ENCODE peak calls at places on chromosomes 2 and 18, in seven cellular contexts. One of them, this sample, is unnamed.

GRCh38 chr2:46131-46470 is 204 bp downstream of the FAM110C start:
- DNase-seq in HL-60: no peak
- DNase-seq in brain microvascular endothelial cell: no peak
- DNase-seq in fibroblast of the aortic adventitia: no peak
- DNase-seq in A549: no peak
- DNase-seq in astrocyte of the cerebellum: no peak
- DNase-seq in hepatocyte: peak
- DNase-seq in this sample: no peak

GRCh38 chr2:73297151-73297559 is 3.8 kb upstream of the EGR4 start:
- DNase-seq in HL-60: no peak
- DNase-seq in brain microvascular endothelial cell: peak
- DNase-seq in fibroblast of the aortic adventitia: no peak
- DNase-seq in A549: no peak
- DNase-seq in astrocyte of the cerebellum: no peak
- DNase-seq in hepatocyte: no peak
- DNase-seq in this sample: peak

GRCh38 chr2:31859959-31860358 is 150.8 kb downstream of the MEMO1 start:
- DNase-seq in HL-60: no peak
- DNase-seq in brain microvascular endothelial cell: peak
- DNase-seq in fibroblast of the aortic adventitia: no peak
- DNase-seq in A549: no peak
- DNase-seq in astrocyte of the cerebellum: no peak
- DNase-seq in hepatocyte: no peak
- DNase-seq in this sample: peak

GRCh38 chr2:215290980-215291599 is 20.8 kb upstream of the ATIC start:
- DNase-seq in HL-60: no peak
- DNase-seq in brain microvascular endothelial cell: no peak
- DNase-seq in fibroblast of the aortic adventitia: peak
- DNase-seq in A549: no peak
- DNase-seq in astrocyte of the cerebellum: no peak
- DNase-seq in hepatocyte: no peak
- DNase-seq in this sample: peak

GRCh38 chr18:60259052-60259681 is 113.4 kb downstream of the MC4R start:
- DNase-seq in HL-60: no peak
- DNase-seq in brain microvascular endothelial cell: peak
- DNase-seq in fibroblast of the aortic adventitia: peak
- DNase-seq in A549: no peak
- DNase-seq in astrocyte of the cerebellum: no peak
- DNase-seq in hepatocyte: no peak
- DNase-seq in this sample: peak

GRCh38 chr2:184558713-184559464 is 39.4 kb upstream of the ZNF804A start:
- DNase-seq in HL-60: no peak
- DNase-seq in brain microvascular endothelial cell: no peak
- DNase-seq in fibroblast of the aortic adventitia: peak
- DNase-seq in A549: no peak
- DNase-seq in astrocyte of the cerebellum: no peak
- DNase-seq in hepatocyte: no peak
- DNase-seq in this sample: no peak

GRCh38 chr2:231613054-231613654 is 20.5 kb downstream of the TEX44 start:
- DNase-seq in HL-60: no peak
- DNase-seq in brain microvascular endothelial cell: no peak
- DNase-seq in fibroblast of the aortic adventitia: peak
- DNase-seq in A549: no peak
- DNase-seq in astrocyte of the cerebellum: no peak
- DNase-seq in hepatocyte: no peak
- DNase-seq in this sample: peak

GRCh38 chr2:239321596-239322413 is 79.0 kb downstream of the HDAC4 start:
- DNase-seq in HL-60: no peak
- DNase-seq in brain microvascular endothelial cell: no peak
- DNase-seq in fibroblast of the aortic adventitia: no peak
- DNase-seq in A549: no peak
- DNase-seq in astrocyte of the cerebellum: no peak
- DNase-seq in hepatocyte: no peak
- DNase-seq in this sample: no peak

GRCh38 chr2:216346781-216347180 is 25.5 kb downstream of the MARCHF4 start:
- DNase-seq in HL-60: no peak
- DNase-seq in brain microvascular endothelial cell: no peak
- DNase-seq in fibroblast of the aortic adventitia: no peak
- DNase-seq in A549: no peak
- DNase-seq in astrocyte of the cerebellum: no peak
- DNase-seq in hepatocyte: no peak
- DNase-seq in this sample: no peak

GRCh38 chr2:144401036-144401435 is 118.9 kb downstream of the ZEB2 start:
- DNase-seq in HL-60: no peak
- DNase-seq in brain microvascular endothelial cell: no peak
- DNase-seq in fibroblast of the aortic adventitia: no peak
- DNase-seq in A549: no peak
- DNase-seq in astrocyte of the cerebellum: no peak
- DNase-seq in hepatocyte: no peak
- DNase-seq in this sample: no peak

GRCh38 chr2:71859211-71859847 is 288.3 kb downstream of the CYP26B1 start:
- DNase-seq in HL-60: no peak
- DNase-seq in brain microvascular endothelial cell: no peak
- DNase-seq in fibroblast of the aortic adventitia: no peak
- DNase-seq in A549: no peak
- DNase-seq in astrocyte of the cerebellum: no peak
- DNase-seq in hepatocyte: no peak
- DNase-seq in this sample: no peak

GRCh38 chr2:10462178-10463083 is 14.3 kb upstream of the ODC1 start:
- DNase-seq in HL-60: no peak
- DNase-seq in brain microvascular endothelial cell: no peak
- DNase-seq in fibroblast of the aortic adventitia: no peak
- DNase-seq in A549: no peak
- DNase-seq in astrocyte of the cerebellum: no peak
- DNase-seq in hepatocyte: no peak
- DNase-seq in this sample: no peak

GRCh38 chr2:176121377-176122111 is 975 bp upstream of the HOXD9 start:
- DNase-seq in HL-60: no peak
- DNase-seq in brain microvascular endothelial cell: no peak
- DNase-seq in fibroblast of the aortic adventitia: no peak
- DNase-seq in A549: no peak
- DNase-seq in astrocyte of the cerebellum: no peak
- DNase-seq in hepatocyte: no peak
- DNase-seq in this sample: no peak

GRCh38 chr18:49725809-49726514 is 87.4 kb downstream of the ACAA2 start:
- DNase-seq in HL-60: no peak
- DNase-seq in brain microvascular endothelial cell: peak
- DNase-seq in fibroblast of the aortic adventitia: peak
- DNase-seq in A549: peak
- DNase-seq in astrocyte of the cerebellum: peak
- DNase-seq in hepatocyte: peak
- DNase-seq in this sample: peak

GRCh38 chr18:55780591-55781071 is 192.6 kb upstream of the TCF4 start:
- DNase-seq in HL-60: no peak
- DNase-seq in brain microvascular endothelial cell: no peak
- DNase-seq in fibroblast of the aortic adventitia: peak
- DNase-seq in A549: no peak
- DNase-seq in astrocyte of the cerebellum: peak
- DNase-seq in hepatocyte: no peak
- DNase-seq in this sample: peak

GRCh38 chr2:224286923-224287322 is 115.0 kb downstream of the FAM124B start:
- DNase-seq in HL-60: no peak
- DNase-seq in brain microvascular endothelial cell: no peak
- DNase-seq in fibroblast of the aortic adventitia: no peak
- DNase-seq in A549: peak
- DNase-seq in astrocyte of the cerebellum: no peak
- DNase-seq in hepatocyte: no peak
- DNase-seq in this sample: no peak

GRCh38 chr18:32730620-32731021 is 42.2 kb downstream of the KLHL14 start:
- DNase-seq in HL-60: no peak
- DNase-seq in brain microvascular endothelial cell: no peak
- DNase-seq in fibroblast of the aortic adventitia: peak
- DNase-seq in A549: no peak
- DNase-seq in astrocyte of the cerebellum: peak
- DNase-seq in hepatocyte: no peak
- DNase-seq in this sample: peak

GRCh38 chr18:75247041-75247551 is 36.5 kb downstream of the TSHZ1 start:
- DNase-seq in HL-60: peak
- DNase-seq in brain microvascular endothelial cell: no peak
- DNase-seq in fibroblast of the aortic adventitia: peak
- DNase-seq in A549: no peak
- DNase-seq in astrocyte of the cerebellum: no peak
- DNase-seq in hepatocyte: no peak
- DNase-seq in this sample: peak

GRCh38 chr2:15047184-15047583 is 414.7 kb downstream of the LRATD1 start:
- DNase-seq in HL-60: no peak
- DNase-seq in brain microvascular endothelial cell: no peak
- DNase-seq in fibroblast of the aortic adventitia: no peak
- DNase-seq in A549: no peak
- DNase-seq in astrocyte of the cerebellum: no peak
- DNase-seq in hepatocyte: no peak
- DNase-seq in this sample: no peak

GRCh38 chr2:151999058-151999457 is 99.8 kb downstream of the CACNB4 start:
- DNase-seq in HL-60: peak
- DNase-seq in brain microvascular endothelial cell: peak
- DNase-seq in fibroblast of the aortic adventitia: peak
- DNase-seq in A549: peak
- DNase-seq in astrocyte of the cerebellum: peak
- DNase-seq in hepatocyte: peak
- DNase-seq in this sample: peak
- TF ChIP-seq CTCF in HL-60: peak
- TF ChIP-seq CTCF in brain microvascular endothelial cell: peak
- TF ChIP-seq CTCF in fibroblast of the aortic adventitia: peak
- TF ChIP-seq CTCF in A549: peak
- TF ChIP-seq CTCF in astrocyte of the cerebellum: peak
- TF ChIP-seq CTCF in hepatocyte: peak
- TF ChIP-seq CTCF in this sample: peak

GRCh38 chr2:171323971-171324528 is 109.7 kb downstream of the METTL8 start:
- DNase-seq in HL-60: no peak
- DNase-seq in brain microvascular endothelial cell: no peak
- DNase-seq in fibroblast of the aortic adventitia: no peak
- DNase-seq in A549: no peak
- DNase-seq in astrocyte of the cerebellum: no peak
- DNase-seq in hepatocyte: no peak
- DNase-seq in this sample: no peak
- H3K4me3 ChIP-seq in HL-60: no peak
- H3K4me3 ChIP-seq in brain microvascular endothelial cell: no peak
- H3K4me3 ChIP-seq in fibroblast of the aortic adventitia: no peak
- H3K4me3 ChIP-seq in A549: no peak
- H3K4me3 ChIP-seq in astrocyte of the cerebellum: no peak
- H3K4me3 ChIP-seq in hepatocyte: no peak
- H3K4me3 ChIP-seq in this sample: no peak

GRCh38 chr2:219495531-219496122 is 3.1 kb upstream of the GMPPA start:
- DNase-seq in HL-60: no peak
- DNase-seq in brain microvascular endothelial cell: peak
- DNase-seq in fibroblast of the aortic adventitia: peak
- DNase-seq in A549: peak
- DNase-seq in astrocyte of the cerebellum: no peak
- DNase-seq in hepatocyte: peak
- DNase-seq in this sample: peak
- TF ChIP-seq CTCF in HL-60: peak
- TF ChIP-seq CTCF in brain microvascular endothelial cell: peak
- TF ChIP-seq CTCF in fibroblast of the aortic adventitia: peak
- TF ChIP-seq CTCF in A549: peak
- TF ChIP-seq CTCF in astrocyte of the cerebellum: peak
- TF ChIP-seq CTCF in hepatocyte: peak
- TF ChIP-seq CTCF in this sample: peak

GRCh38 chr2:120820263-120820884 is 84.7 kb downstream of the GLI2 start:
- DNase-seq in HL-60: no peak
- DNase-seq in brain microvascular endothelial cell: peak
- DNase-seq in fibroblast of the aortic adventitia: peak
- DNase-seq in A549: no peak
- DNase-seq in astrocyte of the cerebellum: peak
- DNase-seq in hepatocyte: peak
- DNase-seq in this sample: peak
- H3K4me3 ChIP-seq in HL-60: no peak
- H3K4me3 ChIP-seq in brain microvascular endothelial cell: peak
- H3K4me3 ChIP-seq in fibroblast of the aortic adventitia: no peak
- H3K4me3 ChIP-seq in A549: no peak
- H3K4me3 ChIP-seq in astrocyte of the cerebellum: peak
- H3K4me3 ChIP-seq in hepatocyte: no peak
- H3K4me3 ChIP-seq in this sample: peak

GRCh38 chr2:43898134-43898957 is 59.6 kb downstream of the ABCG8 start:
- DNase-seq in HL-60: no peak
- DNase-seq in brain microvascular endothelial cell: peak
- DNase-seq in fibroblast of the aortic adventitia: no peak
- DNase-seq in A549: peak
- DNase-seq in astrocyte of the cerebellum: peak
- DNase-seq in hepatocyte: peak
- DNase-seq in this sample: peak
- TF ChIP-seq CTCF in HL-60: no peak
- TF ChIP-seq CTCF in brain microvascular endothelial cell: peak
- TF ChIP-seq CTCF in fibroblast of the aortic adventitia: peak
- TF ChIP-seq CTCF in A549: peak
- TF ChIP-seq CTCF in astrocyte of the cerebellum: peak
- TF ChIP-seq CTCF in hepatocyte: peak
- TF ChIP-seq CTCF in this sample: peak

GRCh38 chr2:160354677-160355076 is 138.9 kb downstream of the RBMS1 start:
- DNase-seq in HL-60: no peak
- DNase-seq in brain microvascular endothelial cell: no peak
- DNase-seq in fibroblast of the aortic adventitia: no peak
- DNase-seq in A549: no peak
- DNase-seq in astrocyte of the cerebellum: no peak
- DNase-seq in hepatocyte: no peak
- DNase-seq in this sample: no peak
- H3K4me3 ChIP-seq in HL-60: no peak
- H3K4me3 ChIP-seq in brain microvascular endothelial cell: no peak
- H3K4me3 ChIP-seq in fibroblast of the aortic adventitia: no peak
- H3K4me3 ChIP-seq in A549: no peak
- H3K4me3 ChIP-seq in astrocyte of the cerebellum: no peak
- H3K4me3 ChIP-seq in hepatocyte: no peak
- H3K4me3 ChIP-seq in this sample: no peak

GRCh38 chr2:39538713-39539112 is 101.6 kb upstream of the MAP4K3 start:
- DNase-seq in HL-60: no peak
- DNase-seq in brain microvascular endothelial cell: no peak
- DNase-seq in fibroblast of the aortic adventitia: no peak
- DNase-seq in A549: no peak
- DNase-seq in astrocyte of the cerebellum: no peak
- DNase-seq in hepatocyte: no peak
- DNase-seq in this sample: no peak
- TF ChIP-seq CTCF in HL-60: no peak
- TF ChIP-seq CTCF in brain microvascular endothelial cell: no peak
- TF ChIP-seq CTCF in fibroblast of the aortic adventitia: no peak
- TF ChIP-seq CTCF in A549: no peak
- TF ChIP-seq CTCF in astrocyte of the cerebellum: no peak
- TF ChIP-seq CTCF in hepatocyte: no peak
- TF ChIP-seq CTCF in this sample: no peak

GRCh38 chr2:237694423-237695194 is 67.2 kb downstream of the LRRFIP1 start:
- DNase-seq in HL-60: no peak
- DNase-seq in brain microvascular endothelial cell: no peak
- DNase-seq in fibroblast of the aortic adventitia: no peak
- DNase-seq in A549: no peak
- DNase-seq in astrocyte of the cerebellum: no peak
- DNase-seq in hepatocyte: no peak
- DNase-seq in this sample: no peak
- H3K4me3 ChIP-seq in HL-60: peak
- H3K4me3 ChIP-seq in brain microvascular endothelial cell: no peak
- H3K4me3 ChIP-seq in fibroblast of the aortic adventitia: peak
- H3K4me3 ChIP-seq in A549: peak
- H3K4me3 ChIP-seq in astrocyte of the cerebellum: no peak
- H3K4me3 ChIP-seq in hepatocyte: no peak
- H3K4me3 ChIP-seq in this sample: no peak

GRCh38 chr2:238015705-238016104 is 45.1 kb upstream of the SCLY start:
- DNase-seq in HL-60: no peak
- DNase-seq in brain microvascular endothelial cell: no peak
- DNase-seq in fibroblast of the aortic adventitia: no peak
- DNase-seq in A549: no peak
- DNase-seq in astrocyte of the cerebellum: no peak
- DNase-seq in hepatocyte: no peak
- DNase-seq in this sample: no peak
- TF ChIP-seq CTCF in HL-60: no peak
- TF ChIP-seq CTCF in brain microvascular endothelial cell: peak
- TF ChIP-seq CTCF in fibroblast of the aortic adventitia: peak
- TF ChIP-seq CTCF in A549: peak
- TF ChIP-seq CTCF in astrocyte of the cerebellum: no peak
- TF ChIP-seq CTCF in hepatocyte: no peak
- TF ChIP-seq CTCF in this sample: peak